ENCODE peak calls at places on chromosomes 13 and 19, in seven cellular contexts. L is A549, H is dermis blood vessel endothelial cell, N is GM23338, W is breast epithelium, A is tibial nerve, P is mammary epithelial cell. Q is an unnamed sample.

GRCh38 chr19:2207991-2208860 is 27.9 kb downstream of the PLEKHJ1 start:
- DNase-seq in L (peak), H (peak), N (peak), W (no peak), A (peak), P (no peak), Q (no peak)

GRCh38 chr13:44649118-44649455 is 73.0 kb upstream of the TSC22D1 start:
- DNase-seq in L (no peak), H (no peak), N (peak), W (no peak), A (no peak), P (no peak), Q (no peak)

GRCh38 chr19:16899566-16900075 is 10.8 kb downstream of the F2RL3 start:
- DNase-seq in L (peak), H (peak), N (peak), W (no peak), A (no peak), P (peak), Q (no peak)

GRCh38 chr19:28066988-28067387 is 1146.0 kb downstream of the UQCRFS1 start:
- DNase-seq in L (no peak), H (no peak), N (no peak), W (no peak), A (no peak), P (no peak), Q (no peak)

GRCh38 chr13:108780706-108781105 is 151.3 kb downstream of the MYO16 start:
- DNase-seq in L (no peak), H (no peak), N (no peak), W (no peak), A (no peak), P (no peak), Q (no peak)

GRCh38 chr13:30026093-30026492 is 175.7 kb upstream of the UBL3 start:
- DNase-seq in L (no peak), H (peak), N (no peak), W (no peak), A (peak), P (peak), Q (no peak)

GRCh38 chr19:31334849-31335624 is 14.2 kb downstream of the TSHZ3 start:
- DNase-seq in L (no peak), H (no peak), N (no peak), W (no peak), A (no peak), P (peak), Q (no peak)

GRCh38 chr13:99288069-99288468 is 19.1 kb downstream of the GPR183 start:
- DNase-seq in L (no peak), H (no peak), N (no peak), W (no peak), A (no peak), P (no peak), Q (no peak)

GRCh38 chr19:18520848-18521691 is 800 bp downstream of the ELL start:
- DNase-seq in L (no peak), H (peak), N (peak), W (no peak), A (peak), P (no peak), Q (no peak)

GRCh38 chr19:16445238-16446107 is 26.3 kb downstream of the EPS15L1 start:
- DNase-seq in L (no peak), H (peak), N (no peak), W (no peak), A (no peak), P (peak), Q (no peak)

GRCh38 chr13:43959291-43959690 is 79.6 kb downstream of the LACC1 start:
- DNase-seq in L (no peak), H (no peak), N (no peak), W (no peak), A (no peak), P (no peak), Q (no peak)

GRCh38 chr13:70769771-70770326 is 661.6 kb upstream of the KLHL1 start:
- DNase-seq in L (no peak), H (no peak), N (no peak), W (no peak), A (no peak), P (no peak), Q (no peak)

GRCh38 chr19:51573331-51573730 is 2.2 kb downstream of the ZNF175 start:
- DNase-seq in L (no peak), H (peak), N (no peak), W (no peak), A (no peak), P (no peak), Q (no peak)

Q was measured in activated CD4-positive, CD25-positive, alpha-beta regulatory T cell treated with anti-CD3 and anti-CD28 coated beads, Interleukin-2, amount 50 U/mL, for 16 hours.